ENCODE peak calls at places on chromosomes 5 and 9, in five cellular contexts. I is MM.1S, W is psoas muscle, H is sigmoid colon, D is HepG2. T is an unnamed sample.
A peak's percentile ranks its signal among the peaks of the same experiment; 100 is the strongest.

GRCh38 chr9:13088734-13089427 is 190.6 kb downstream of the MPDZ start:
- DNase-seq in D (peak; percentile 36), W (no peak), H (no peak), I (no peak), T (peak; percentile 1)

GRCh38 chr5:33068786-33069185 is 357.7 kb downstream of the NPR3 start:
- DNase-seq in H (no peak), I (no peak), D (no peak), W (no peak), T (no peak)

GRCh38 chr5:33011803-33012202 is 300.7 kb downstream of the NPR3 start:
- DNase-seq in D (no peak), W (no peak), H (no peak), I (no peak), T (no peak)

GRCh38 chr5:135190345-135191083 is 156.5 kb upstream of the PITX1 start:
- DNase-seq in I (no peak), H (no peak), W (no peak), D (no peak), T (no peak)

GRCh38 chr9:126419475-126419874 is 92.8 kb downstream of the MVB12B start:
- DNase-seq in H (no peak), I (peak; percentile 35), W (peak; percentile 61), D (no peak), T (no peak)

GRCh38 chr5:112419050-112419595 is at the start of gene EPB41L4A:
- DNase-seq in H (no peak), D (no peak), I (peak; percentile 17), W (peak; percentile 41), T (peak; percentile 10)

GRCh38 chr9:75001719-75002421 is 26.2 kb downstream of the CARNMT1 start:
- DNase-seq in W (no peak), I (peak; percentile 86), D (peak; percentile 99), H (no peak), T (peak; percentile 32)

GRCh38 chr9:100082786-100083185 is 16.0 kb downstream of the ERP44 start:
- DNase-seq in H (no peak), W (no peak), D (no peak), I (no peak), T (no peak)

GRCh38 chr5:64690417-64691151 is at the start of gene SHISAL2B:
- DNase-seq in I (no peak), W (no peak), D (no peak), H (no peak), T (peak; percentile 13)

GRCh38 chr5:74017786-74018211 is 391.8 kb downstream of the ARHGEF28 start:
- DNase-seq in H (no peak), D (no peak), I (no peak), W (no peak), T (no peak)

GRCh38 chr9:72977670-72978069 is 24.8 kb upstream of the ALDH1A1 start:
- DNase-seq in W (no peak), D (no peak), I (no peak), H (no peak), T (no peak)

GRCh38 chr5:66440202-66440680 is 156.0 kb upstream of the MAST4 start:
- DNase-seq in D (no peak), W (no peak), I (peak; percentile 34), H (no peak), T (peak; percentile 32)

GRCh38 chr5:168471785-168472184 is 14.5 kb upstream of the RARS1 start:
- DNase-seq in W (no peak), D (no peak), H (no peak), I (no peak), T (no peak)

GRCh38 chr5:12385095-12385494 is 480.8 kb upstream of the CTNND2 start:
- DNase-seq in I (no peak), W (no peak), D (no peak), H (no peak), T (no peak)

GRCh38 chr9:134566936-134567335 is 74.7 kb upstream of the COL5A1 start:
- DNase-seq in W (no peak), D (no peak), H (peak; percentile 17), I (no peak), T (no peak)

GRCh38 chr9:134571326-134571871 is 70.2 kb upstream of the COL5A1 start:
- DNase-seq in H (peak; percentile 43), W (no peak), D (no peak), I (no peak), T (no peak)

GRCh38 chr5:11324521-11325289 is 563.7 kb upstream of the DAP start:
- DNase-seq in H (no peak), W (no peak), D (no peak), I (no peak), T (no peak)

GRCh38 chr9:21506910-21507795 is 25.0 kb upstream of the IFNE start:
- DNase-seq in I (no peak), H (no peak), W (no peak), D (no peak), T (no peak)
- H3K36me3 ChIP-seq in I (no peaks in the 10 kb centered on the region), H (no peaks in the 10 kb centered on the region), W (no peaks in the 10 kb centered on the region), D (no peaks in the 10 kb centered on the region), T (no peaks in the 10 kb centered on the region)

GRCh38 chr5:14584848-14585247 is 3.3 kb downstream of the OTULINL start:
- DNase-seq in H (no peak), I (no peak), W (no peak), D (no peak), T (no peak)
- H3K27me3 ChIP-seq in H (no peaks in the 10 kb centered on the region), I (no peaks in the 10 kb centered on the region), W (peaks cover 2% of the 10 kb centered on the region), D (peaks cover 7% of the 10 kb centered on the region), T (no peaks in the 10 kb centered on the region)

DNA sequence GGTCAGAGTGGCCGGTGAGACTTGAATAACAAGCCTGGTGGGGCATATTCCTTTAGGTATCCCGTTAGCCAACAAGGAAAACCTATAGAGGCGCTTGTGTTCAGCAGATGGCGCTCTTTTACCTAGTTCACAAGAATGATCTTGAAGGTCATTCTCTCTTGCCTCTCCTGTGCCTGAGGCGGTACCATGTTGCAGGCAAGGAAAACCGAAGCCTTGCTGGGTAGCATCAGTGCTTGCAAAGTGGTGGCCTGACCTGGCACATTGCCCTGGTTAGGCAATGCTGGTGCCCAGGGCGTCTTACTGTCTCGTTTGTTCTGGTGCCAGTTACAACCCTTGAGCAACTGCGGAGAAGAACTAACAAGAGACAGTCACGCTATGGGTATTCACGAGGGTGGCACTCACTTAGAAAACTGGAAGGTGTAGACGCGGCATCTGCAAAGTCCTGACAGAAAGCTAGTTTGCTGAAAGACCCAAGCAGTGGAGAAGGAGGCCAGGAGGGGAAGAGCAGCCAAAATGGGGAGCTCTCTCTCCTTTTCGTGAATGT is 56.7 kb downstream of the AOPEP start:
- DNase-seq in H (peak; percentile 96), W (peak; percentile 88), D (peak; percentile 75), I (peak; percentile 70), T (peak; percentile 30)
- H3K36me3 ChIP-seq in H (no peaks in the 10 kb centered on the region), W (no peaks in the 10 kb centered on the region), D (no peaks in the 10 kb centered on the region), I (no peaks in the 10 kb centered on the region), T (no peaks in the 10 kb centered on the region)

DNA sequence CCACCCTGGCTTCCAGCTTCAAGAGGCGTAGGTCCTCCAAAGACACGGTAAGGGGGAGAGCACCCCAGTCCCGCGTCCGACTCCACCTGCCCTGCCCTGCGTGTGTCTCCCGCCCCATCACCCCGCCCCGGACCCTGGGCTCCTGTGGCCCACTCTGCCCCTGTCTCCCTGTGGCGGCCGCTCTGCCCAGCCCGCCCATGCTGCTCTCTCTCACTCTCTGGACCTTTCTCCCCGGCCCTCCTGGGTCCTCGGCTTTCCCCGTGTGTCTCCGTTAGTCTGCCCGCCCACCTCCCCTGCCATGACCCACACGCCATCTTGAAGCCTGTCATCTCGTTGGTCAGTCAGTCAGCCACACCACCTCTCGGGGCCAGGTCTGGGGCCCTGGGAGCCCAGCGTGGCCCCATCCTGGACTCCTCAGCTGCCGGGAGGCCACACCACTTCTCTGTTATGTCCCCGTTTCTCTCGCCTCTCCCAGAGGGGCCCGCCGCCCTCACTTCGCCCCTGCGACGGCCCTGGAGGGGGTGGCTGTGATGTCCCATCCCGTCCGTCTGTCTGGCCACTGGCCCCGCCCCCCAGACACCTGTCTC is 4.5 kb downstream of the LRRC26 start:
- DNase-seq in H (no peak), I (no peak), D (no peak), W (no peak), T (no peak)
- H3K27me3 ChIP-seq in H (peaks cover 95% of the 10 kb centered on the region), I (peaks cover 72% of the 10 kb centered on the region), D (peaks cover 19% of the 10 kb centered on the region), W (peaks cover 54% of the 10 kb centered on the region), T (no peaks in the 10 kb centered on the region)

GRCh38 chr5:140548300-140548688 is 832 bp downstream of the EIF4EBP3 start:
- DNase-seq in I (no peak), H (no peak), D (no peak), W (no peak), T (no peak)
- H3K36me3 ChIP-seq in I (peaks cover 4% of the 10 kb centered on the region), H (peaks cover 11% of the 10 kb centered on the region), D (peaks cover 48% of the 10 kb centered on the region), W (peaks cover 63% of the 10 kb centered on the region), T (peaks cover 24% of the 10 kb centered on the region)

GRCh38 chr9:137167113-137167751 is 2.6 kb downstream of the LRRC26 start:
- DNase-seq in D (no peak), H (no peak), W (no peak), I (no peak), T (no peak)
- H3K27me3 ChIP-seq in D (peaks cover 13% of the 10 kb centered on the region), H (peaks cover 82% of the 10 kb centered on the region), W (peaks cover 47% of the 10 kb centered on the region), I (peaks cover 86% of the 10 kb centered on the region), T (no peaks in the 10 kb centered on the region)

GRCh38 chr9:129811967-129812363 is 9.0 kb downstream of the TOR1B start:
- DNase-seq in I (no peak), W (no peak), D (no peak), H (no peak), T (no peak)

GRCh38 chr9:129812385-129812784 is 9.4 kb downstream of the TOR1B start:
- DNase-seq in W (no peak), I (no peak), D (no peak), H (no peak), T (no peak)

GRCh38 chr9:129810788-129811187 is 7.8 kb downstream of the TOR1B start:
- DNase-seq in D (no peak), W (no peak), H (no peak), I (no peak), T (no peak)

GRCh38 chr9:129810116-129810515 is 7.1 kb downstream of the TOR1B start:
- DNase-seq in D (no peak), I (no peak), H (no peak), W (no peak), T (no peak)

GRCh38 chr9:129809346-129809745 is 6.4 kb downstream of the TOR1B start:
- DNase-seq in D (no peak), W (no peak), H (no peak), I (no peak), T (no peak)
- H3K36me3 ChIP-seq in D (peaks cover 18% of the 10 kb centered on the region), W (peaks cover 85% of the 10 kb centered on the region), H (peaks cover 25% of the 10 kb centered on the region), I (peaks cover 4% of the 10 kb centered on the region), T (peaks cover 15% of the 10 kb centered on the region)

DNA sequence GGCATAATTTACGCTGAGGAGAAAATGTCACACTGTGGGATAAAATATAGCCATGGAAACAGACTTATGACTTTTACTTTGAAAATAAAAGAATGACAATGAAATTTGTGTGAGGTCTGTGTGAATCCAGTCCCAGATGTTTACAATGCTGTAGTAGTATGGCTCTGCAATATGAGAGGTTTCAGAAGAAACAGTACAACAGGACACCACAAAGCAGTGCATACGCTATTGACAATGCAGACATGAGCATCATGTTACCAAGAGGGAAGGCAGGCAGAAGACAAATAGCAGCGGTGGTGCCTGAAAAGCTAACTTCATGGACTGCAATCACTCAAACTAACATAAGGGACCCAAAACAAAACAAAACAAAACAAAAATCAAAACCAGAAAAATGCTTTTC is 1.8 kb downstream of the FGF10 start:
- DNase-seq in H (no peak), W (no peak), I (no peak), D (no peak), T (no peak)
- H3K27me3 ChIP-seq in H (no peaks in the 10 kb centered on the region), W (no peaks in the 10 kb centered on the region), I (no peaks in the 10 kb centered on the region), D (no peaks in the 10 kb centered on the region), T (peaks cover 3% of the 10 kb centered on the region)